ENCODE peak calls at places on chromosomes 4 and X, in eight cellular contexts. L, H, C, T, U, V, K and N are unnamed samples.

GRCh38 chr4:137960371-137961050 is 281.6 kb downstream of the SLC7A11 start:
- DNase-seq in L (no peak), H (no peak), C (peak), T (peak), U (peak), V (no peak), K (peak), N (peak)

GRCh38 chrX:117610806-117611205 is 505.8 kb downstream of the KLHL13 start:
- DNase-seq in L (no peak), H (no peak), C (no peak), T (no peak), U (no peak), V (no peak), K (no peak), N (no peak)

GRCh38 chr4:109554971-109555370 is 5.1 kb upstream of the MCUB start:
- DNase-seq in L (no peak), H (no peak), C (no peak), T (no peak), U (no peak), V (no peak), K (no peak), N (peak)

GRCh38 chrX:35149517-35149916 is 206.9 kb downstream of the FAM47B start:
- DNase-seq in L (no peak), H (no peak), C (no peak), T (no peak), U (no peak), V (no peak), K (no peak), N (no peak)

GRCh38 chrX:134599173-134599914 is 58.9 kb downstream of the PLAC1 start:
- DNase-seq in L (no peak), H (no peak), C (peak), T (no peak), U (peak), V (no peak), K (peak), N (no peak)

GRCh38 chrX:9595131-9595530 is 130.3 kb downstream of the TBL1X start:
- DNase-seq in L (no peak), H (no peak), C (peak), T (no peak), U (peak), V (no peak), K (peak), N (no peak)

GRCh38 chr4:143084566-143084965 is 100.2 kb upstream of the USP38 start:
- DNase-seq in L (no peak), H (no peak), C (no peak), T (no peak), U (no peak), V (no peak), K (no peak), N (no peak)

GRCh38 chr4:109411964-109412363 is 21.7 kb upstream of the SEC24B start:
- DNase-seq in L (no peak), H (no peak), C (no peak), T (no peak), U (peak), V (no peak), K (peak), N (no peak)

GRCh38 chr4:80185787-80186548 is 11.3 kb upstream of the PRDM8 start:
- DNase-seq in L (no peak), H (no peak), C (no peak), T (no peak), U (no peak), V (no peak), K (no peak), N (no peak)

GRCh38 chrX:13855689-13856425 is 39.0 kb upstream of the GPM6B start:
- DNase-seq in L (no peak), H (no peak), C (peak), T (no peak), U (no peak), V (no peak), K (no peak), N (no peak)

GRCh38 chrX:13857804-13858203 is 40.9 kb upstream of the GPM6B start:
- DNase-seq in L (no peak), H (no peak), C (no peak), T (no peak), U (no peak), V (no peak), K (no peak), N (no peak)

DNA sequence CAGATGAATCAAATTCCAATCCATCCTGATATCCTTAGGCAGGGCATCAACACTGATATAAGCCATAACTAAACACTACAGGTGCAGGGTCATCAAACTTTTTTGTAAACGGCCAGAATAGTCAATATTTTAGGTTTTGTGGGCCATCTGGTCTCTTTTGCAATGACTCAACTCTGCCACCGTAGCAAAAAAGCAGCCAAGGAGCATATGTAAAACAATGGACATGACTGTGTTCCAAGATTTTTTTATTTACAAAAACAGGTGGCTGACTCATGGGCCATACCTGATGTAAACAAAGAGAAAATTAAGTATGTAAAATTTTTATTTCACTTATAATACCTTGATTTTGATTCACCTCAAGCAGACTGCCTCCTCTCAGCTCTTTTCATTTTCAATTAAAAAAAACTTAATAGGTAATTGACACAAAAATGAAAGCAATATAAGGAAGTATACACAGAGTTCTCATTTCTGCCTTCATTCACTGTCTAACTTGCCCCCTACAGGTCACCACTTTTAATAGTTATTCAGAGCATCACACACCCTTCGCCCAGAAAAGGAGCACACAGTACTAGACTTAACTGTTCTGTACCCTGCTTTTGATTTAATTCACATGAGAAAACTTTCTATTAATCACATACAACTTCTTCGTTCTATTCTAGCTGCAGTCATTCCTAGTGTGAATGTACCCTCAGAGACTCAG is 35.3 kb upstream of the GPM6B start:
- DNase-seq in L (no peak), H (no peak), C (no peak), T (no peak), U (no peak), V (no peak), K (peak), N (no peak)
- TF ChIP-seq CTCF in L (no peak), H (peak), C (no peak), T (no peak), U (no peak), V (no peak), K (peak), N (no peak)

DNA sequence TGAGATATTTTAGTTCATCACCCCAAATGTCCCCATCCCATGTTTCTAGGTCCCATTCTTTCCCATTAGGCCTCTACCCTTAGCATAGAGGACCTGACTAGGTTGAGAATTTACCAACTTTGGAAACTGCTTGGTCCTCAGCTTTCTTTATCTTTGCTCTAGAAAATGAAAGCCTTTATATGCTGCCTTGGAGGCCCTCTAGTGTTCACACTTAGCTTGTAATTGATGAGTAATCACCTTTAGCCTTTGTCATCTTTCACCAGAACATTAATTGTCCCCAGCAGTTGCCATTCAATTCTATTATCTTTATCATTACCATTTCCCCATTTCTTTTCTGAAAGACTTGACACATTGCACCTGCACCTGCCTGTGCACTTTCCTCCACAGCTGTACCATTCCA is 589.2 kb upstream of the NR3C2 start:
- DNase-seq in L (peak), H (no peak), C (peak), T (no peak), U (peak), V (peak), K (peak), N (no peak)
- TF ChIP-seq CTCF in L (peak), H (peak), C (peak), T (no peak), U (peak), V (peak), K (peak), N (peak)

GRCh38 chr4:38663021-38663800 is 788 bp upstream of the KLF3 start:
- DNase-seq in L (no peak), H (no peak), C (peak), T (no peak), U (peak), V (no peak), K (no peak), N (no peak)
- TF ChIP-seq CTCF in L (no peak), H (no peak), C (no peak), T (no peak), U (no peak), V (no peak), K (no peak), N (no peak)

GRCh38 chr4:183014361-183015084 is 84.5 kb upstream of the WWC2 start:
- DNase-seq in L (no peak), H (no peak), C (no peak), T (no peak), U (no peak), V (no peak), K (no peak), N (no peak)
- TF ChIP-seq CTCF in L (no peak), H (no peak), C (no peak), T (no peak), U (no peak), V (no peak), K (no peak), N (no peak)

GRCh38 chr4:139227729-139228404 is 50.8 kb upstream of the ELF2 start:
- DNase-seq in L (peak), H (no peak), C (no peak), T (no peak), U (no peak), V (no peak), K (peak), N (no peak)
- TF ChIP-seq CTCF in L (peak), H (peak), C (no peak), T (no peak), U (peak), V (no peak), K (peak), N (peak)

DNA sequence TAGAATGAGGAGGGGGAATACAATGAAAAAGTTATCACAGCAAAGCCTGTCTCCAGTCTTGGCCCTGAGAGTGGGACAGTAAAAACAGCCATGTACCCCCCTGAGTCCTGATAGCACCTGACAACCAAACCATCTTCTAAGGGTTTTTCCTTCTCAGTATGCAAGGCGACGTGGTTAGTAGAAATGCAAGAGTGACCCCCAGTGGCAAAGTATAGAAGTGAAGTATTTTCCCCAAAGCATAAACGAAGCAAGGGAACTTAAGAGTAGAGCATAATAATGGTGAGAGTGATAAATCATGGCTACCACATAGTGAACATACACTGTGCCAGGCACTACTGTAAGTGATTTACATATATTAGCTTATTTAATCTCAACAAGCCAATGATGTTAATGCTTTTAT is 52.8 kb downstream of the FAM47C start:
- DNase-seq in L (peak), H (peak), C (peak), T (no peak), U (peak), V (no peak), K (peak), N (peak)
- TF ChIP-seq CTCF in L (peak), H (peak), C (peak), T (no peak), U (peak), V (peak), K (peak), N (peak)

DNA sequence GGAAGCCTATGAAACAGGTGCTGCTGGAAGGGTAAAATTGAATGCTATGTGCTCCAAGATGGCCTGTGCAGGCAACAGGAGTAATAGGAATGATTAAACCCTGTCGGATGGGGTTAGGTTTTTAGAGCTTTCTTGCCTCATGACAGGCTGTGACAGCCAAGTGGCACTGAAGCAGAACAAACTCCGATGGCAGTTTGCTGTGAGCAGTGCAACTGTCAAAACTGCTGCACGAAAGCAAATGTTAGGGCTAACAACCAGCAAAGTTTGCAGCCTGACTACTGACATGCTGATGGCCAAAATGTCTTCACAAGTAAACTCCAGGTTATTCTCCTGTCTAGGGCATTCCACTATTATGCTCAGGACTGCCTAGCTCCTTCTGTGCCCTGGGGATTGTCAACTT is 486.8 kb upstream of the TENM3 start:
- DNase-seq in L (no peak), H (no peak), C (no peak), T (no peak), U (no peak), V (no peak), K (no peak), N (no peak)
- TF ChIP-seq CTCF in L (no peak), H (no peak), C (no peak), T (no peak), U (no peak), V (no peak), K (no peak), N (no peak)